ENCODE peak calls at places on chromosome 15, in nine cellular contexts. N is hepatocyte, W is OCI-LY7, A is neural progenitor cell, G is PC-3, M is GM23248, J is HCT116, K is MM.1S, C is SK-N-SH. V is an unnamed sample.

GRCh38 chr15:77251662-77252061 is 168.2 kb downstream of the PEAK1 start:
- DNase-seq in C (peak), N (no peak), K (no peak), A (peak), M (peak), W (no peak), J (no peak), G (peak), V (peak)

GRCh38 chr15:98330258-98330657 is 318.1 kb upstream of the IGF1R start:
- DNase-seq in A (no peak), G (no peak), N (no peak), W (no peak), J (no peak), C (no peak), K (no peak), M (no peak), V (no peak)

GRCh38 chr15:91482799-91483198 is 370.7 kb upstream of the SLCO3A1 start:
- DNase-seq in G (no peak), C (no peak), A (no peak), J (no peak), N (no peak), K (peak), M (no peak), W (no peak), V (no peak)

GRCh38 chr15:35519536-35520149 is 26.3 kb downstream of the DPH6 start:
- DNase-seq in C (peak), K (peak), N (peak), A (peak), M (peak), J (peak), G (peak), W (peak), V (peak)

GRCh38 chr15:88605507-88606436 is 15.4 kb upstream of the AEN start:
- DNase-seq in N (peak), W (no peak), C (peak), G (no peak), A (peak), K (peak), J (no peak), M (peak), V (peak)

GRCh38 chr15:39199076-39199475 is 381.8 kb upstream of the THBS1 start:
- DNase-seq in C (peak), M (no peak), J (no peak), N (no peak), W (no peak), A (peak), K (no peak), G (no peak), V (no peak)

GRCh38 chr15:40277472-40277871 is 5.4 kb downstream of the ANKRD63 start:
- DNase-seq in C (no peak), K (no peak), M (no peak), J (no peak), N (no peak), W (peak), A (no peak), G (no peak), V (no peak)

GRCh38 chr15:51692154-51692553 is 10.9 kb downstream of the SCG3 start:
- DNase-seq in C (no peak), K (no peak), J (no peak), N (no peak), M (no peak), G (no peak), A (no peak), W (no peak), V (no peak)

GRCh38 chr15:42608110-42608531 is 32.7 kb downstream of the STARD9 start:
- DNase-seq in M (no peak), K (peak), G (no peak), N (no peak), J (no peak), A (no peak), W (peak), C (no peak), V (no peak)

GRCh38 chr15:22845289-22845900 is 6.9 kb downstream of the NIPA2 start:
- DNase-seq in J (no peak), C (no peak), K (no peak), W (no peak), M (peak), G (no peak), A (peak), N (peak), V (peak)

GRCh38 chr15:31392761-31393401 is 66.2 kb downstream of the KLF13 start:
- DNase-seq in C (no peak), W (peak), J (no peak), A (peak), G (no peak), N (peak), K (no peak), M (peak), V (peak)

GRCh38 chr15:68312701-68313204 is 35.2 kb downstream of the FEM1B start:
- DNase-seq in A (no peak), C (peak), K (no peak), J (no peak), G (no peak), N (no peak), M (peak), W (no peak), V (no peak)

GRCh38 chr15:83871808-83872559 is 218.1 kb downstream of the ADAMTSL3 start:
- DNase-seq in K (no peak), N (peak), A (no peak), C (no peak), W (no peak), J (no peak), G (peak), M (peak), V (no peak)

GRCh38 chr15:40567111-40567510 is 2.0 kb upstream of the RPUSD2 start:
- DNase-seq in M (no peak), J (peak), K (no peak), C (no peak), G (peak), A (peak), W (peak), N (peak), V (peak)

GRCh38 chr15:35605790-35606189 is 59.8 kb upstream of the DPH6 start:
- DNase-seq in J (no peak), W (no peak), M (no peak), G (no peak), A (no peak), N (no peak), K (no peak), C (no peak), V (no peak)

GRCh38 chr15:55588070-55588817 is at the start of gene PYGO1:
- DNase-seq in K (peak), C (peak), J (no peak), N (peak), A (peak), M (peak), G (peak), W (no peak), V (peak)
- H3K4me2 ChIP-seq in K (peak), C (peak), J (peak), N (peak), A (peak), M (peak), G (peak), W (no peak), V (peak)

GRCh38 chr15:56608140-56608778 is 125.0 kb downstream of the ZNF280D start:
- DNase-seq in J (no peak), K (peak), A (no peak), G (no peak), C (no peak), M (no peak), W (peak), N (no peak), V (no peak)
- TF ChIP-seq EZH2phosphoT487 in J (no peak), K (no peak), A (no peak), G (no peak), C (no peak), M (no peak), W (no peak), N (no peak), V (no peak)

GRCh38 chr15:58440922-58441321 is 9.1 kb downstream of the LIPC start:
- DNase-seq in N (peak), W (no peak), K (no peak), M (no peak), C (no peak), J (peak), A (no peak), G (peak), V (peak)
- H3K4me2 ChIP-seq in N (peak), W (no peak), K (no peak), M (peak), C (peak), J (peak), A (no peak), G (peak), V (no peak)

GRCh38 chr15:65008989-65009388 is 19.3 kb upstream of the SPG21 start:
- DNase-seq in G (no peak), J (no peak), C (no peak), W (peak), M (no peak), K (no peak), N (no peak), A (no peak), V (peak)

GRCh38 chr15:65004993-65005392 is 15.3 kb upstream of the SPG21 start:
- DNase-seq in N (no peak), J (no peak), C (no peak), W (no peak), K (no peak), G (no peak), A (no peak), M (no peak), V (no peak)

DNA sequence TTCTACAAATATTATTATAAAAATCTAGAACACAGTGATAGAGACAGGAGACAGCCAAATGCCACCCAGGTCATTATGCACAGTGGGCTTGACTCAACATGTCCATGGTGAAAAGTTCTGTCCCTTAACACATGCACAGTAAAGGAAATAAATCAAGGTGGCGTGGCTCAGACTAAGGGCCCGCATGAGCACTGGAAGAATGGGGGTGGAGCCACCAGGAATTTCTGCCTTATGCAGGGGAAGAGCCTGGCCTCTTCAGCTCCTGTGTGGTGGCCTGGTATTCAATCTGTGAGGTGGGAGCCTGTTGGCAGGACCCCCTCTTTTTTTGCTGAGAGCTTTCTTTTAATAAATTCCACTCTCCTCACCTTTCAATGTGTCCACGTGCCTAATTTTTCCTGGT is 17.2 kb upstream of the SPG21 start:
- DNase-seq in A (no peak), K (no peak), N (no peak), C (no peak), W (no peak), J (no peak), M (no peak), G (no peak), V (peak)
- TF ChIP-seq EZH2phosphoT487 in A (no peak), K (no peak), N (no peak), C (no peak), W (no peak), J (no peak), M (no peak), G (no peak), V (no peak)

DNA sequence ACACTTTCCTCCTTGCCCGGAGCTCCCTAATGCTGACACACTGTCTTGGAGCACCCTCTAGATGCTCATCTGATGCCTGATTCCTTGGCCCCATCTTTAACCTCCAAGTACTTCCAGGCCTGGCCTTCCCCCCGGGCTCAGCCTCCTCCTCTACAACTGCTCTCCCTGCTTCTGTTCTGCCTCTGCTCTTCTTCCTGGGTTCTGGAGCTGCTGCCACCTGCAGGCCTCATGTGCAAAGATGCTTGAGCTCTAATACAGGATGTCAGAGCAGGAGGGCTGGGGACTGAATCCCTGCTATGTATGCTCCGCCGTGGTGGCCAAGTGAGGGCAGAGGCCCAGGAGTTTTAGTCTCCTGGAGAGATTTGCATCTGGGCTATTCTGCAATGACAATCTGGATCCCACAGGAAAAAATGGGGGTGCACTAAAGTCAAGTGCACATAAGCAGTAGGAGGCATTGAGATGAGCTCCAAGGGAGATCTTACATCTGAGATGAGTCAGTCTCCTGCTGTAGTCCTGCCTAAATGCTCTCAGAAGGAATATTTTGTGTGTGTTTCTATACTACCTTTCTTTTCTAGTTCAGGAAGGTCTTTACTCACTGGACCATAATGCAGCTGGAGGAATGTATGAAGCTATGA is 296.3 kb downstream of the UACA start:
- DNase-seq in G (peak), W (peak), A (peak), M (peak), N (peak), C (peak), J (peak), K (peak), V (peak)
- H3K4me2 ChIP-seq in G (no peak), W (no peak), A (no peak), M (no peak), N (no peak), C (no peak), J (no peak), K (no peak), V (no peak)

GRCh38 chr15:75675579-75676404 is 28.1 kb downstream of the SNX33 start:
- DNase-seq in A (no peak), W (no peak), M (no peak), G (no peak), C (no peak), J (no peak), N (no peak), K (no peak), V (no peak)

GRCh38 chr15:75677601-75678323 is 30.1 kb downstream of the SNX33 start:
- DNase-seq in N (no peak), W (no peak), G (no peak), M (no peak), J (no peak), A (peak), C (no peak), K (no peak), V (no peak)

GRCh38 chr15:75673426-75674247 is 25.9 kb downstream of the SNX33 start:
- DNase-seq in G (no peak), M (peak), J (no peak), A (no peak), K (no peak), C (no peak), W (no peak), N (peak), V (no peak)

GRCh38 chr15:75674366-75674765 is 26.7 kb downstream of the SNX33 start:
- DNase-seq in W (no peak), K (no peak), C (no peak), A (no peak), M (no peak), N (no peak), G (no peak), J (no peak), V (no peak)

DNA sequence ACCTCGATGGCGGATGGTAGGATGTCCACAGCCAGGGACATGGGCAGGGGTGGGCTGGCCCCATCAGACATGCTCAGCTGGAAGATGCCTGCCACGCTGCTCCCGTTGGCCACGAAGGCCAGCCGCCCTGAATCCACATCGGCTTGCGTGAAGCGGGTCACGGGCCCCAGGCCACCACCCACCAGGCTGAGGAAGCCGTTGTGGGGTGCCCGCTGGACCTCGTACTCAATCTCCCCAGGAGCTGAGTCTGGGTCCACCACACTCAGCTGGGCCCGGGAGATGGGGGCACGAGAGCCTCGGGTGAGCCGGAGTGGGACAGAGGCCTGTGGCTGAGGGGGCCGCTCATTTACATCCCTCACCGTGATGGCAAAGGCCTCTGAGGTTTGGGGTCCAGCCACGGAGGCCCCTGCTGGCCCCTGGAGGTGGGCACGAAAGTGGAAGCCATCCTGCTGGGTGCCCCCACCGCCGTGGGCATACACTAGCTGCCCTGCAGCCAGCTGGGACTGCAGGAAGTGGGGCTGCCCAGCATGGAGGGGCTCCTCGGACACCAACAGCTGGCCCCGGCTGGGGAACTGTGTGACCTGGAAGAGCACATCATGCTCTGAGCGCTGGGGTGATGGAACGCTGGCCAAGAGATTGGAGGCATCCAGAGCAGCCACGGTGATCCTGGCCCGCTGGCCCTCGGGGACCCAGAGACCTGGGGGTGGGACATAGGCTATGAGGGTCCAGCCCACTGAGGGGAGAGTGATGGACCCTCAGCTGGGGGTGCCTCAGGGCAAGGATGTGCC is 29.2 kb downstream of the SNX33 start:
- DNase-seq in M (no peak), A (no peak), W (no peak), C (no peak), N (no peak), J (no peak), K (no peak), G (no peak), V (no peak)
- TF ChIP-seq EZH2phosphoT487 in M (no peak), A (no peak), W (no peak), C (no peak), N (no peak), J (no peak), K (no peak), G (no peak), V (no peak)

DNA sequence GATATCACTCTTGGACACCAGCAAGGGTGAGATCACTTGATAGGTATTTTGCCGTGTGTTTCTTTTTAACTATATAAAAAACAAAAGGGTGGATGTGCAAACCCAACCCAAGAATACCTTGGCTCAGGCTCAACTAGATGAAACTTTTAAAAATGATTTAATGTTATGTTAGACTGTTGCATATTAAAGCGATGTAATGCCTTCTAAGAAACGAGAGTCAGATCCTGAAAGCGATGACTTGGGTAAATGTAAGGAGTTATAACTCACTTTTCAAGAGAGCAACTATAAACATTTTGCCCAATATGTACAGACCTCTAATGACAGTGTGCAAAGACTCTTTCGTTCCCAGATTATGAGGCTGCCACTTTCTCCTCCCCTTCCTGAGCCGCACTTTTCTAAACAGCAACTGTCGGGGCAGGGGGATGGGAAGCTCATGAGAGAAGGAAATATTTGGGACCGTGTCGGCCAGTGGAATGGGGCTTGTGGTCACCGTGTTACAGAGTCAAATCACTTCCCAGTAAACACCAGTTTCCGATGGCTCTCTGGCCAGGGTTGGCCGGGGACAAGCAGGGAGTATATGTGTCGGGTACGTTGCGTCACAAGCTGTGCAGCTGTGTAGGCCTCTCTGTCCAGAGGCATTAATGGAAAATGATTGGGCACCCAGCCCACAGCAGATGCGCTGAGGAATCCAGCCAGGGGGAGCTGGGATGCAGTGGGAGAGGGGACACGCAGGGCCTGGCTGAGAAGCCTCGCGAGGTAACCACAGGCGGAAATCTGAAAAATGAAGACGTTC is 16.0 kb upstream of the ALDH1A3 start:
- DNase-seq in W (no peak), K (peak), M (peak), C (no peak), N (no peak), J (no peak), A (no peak), G (no peak), V (no peak)
- H3K4me2 ChIP-seq in W (no peak), K (no peak), M (peak), C (no peak), N (no peak), J (no peak), A (no peak), G (no peak), V (no peak)

GRCh38 chr15:80695911-80696651 is 971 bp downstream of the ABHD17C start:
- DNase-seq in K (peak), W (peak), C (peak), G (peak), A (peak), M (peak), N (peak), J (no peak), V (peak)
- TF ChIP-seq EZH2phosphoT487 in K (no peak), W (no peak), C (no peak), G (no peak), A (no peak), M (no peak), N (no peak), J (no peak), V (no peak)

GRCh38 chr15:70479785-70480184 is 283.6 kb downstream of the UACA start:
- DNase-seq in N (no peak), G (no peak), J (no peak), W (no peak), A (no peak), M (no peak), C (no peak), K (no peak), V (no peak)
- H3K4me2 ChIP-seq in N (no peak), G (no peak), J (no peak), W (no peak), A (no peak), M (no peak), C (no peak), K (peak), V (no peak)

V was measured in GM23338.